ENCODE peak calls at places on chromosomes 13 and 19, in four cellular contexts. G is fibroblast of the conjunctiva, E is NT2/D1, O is transverse colon. B is an unnamed sample.

GRCh38 chr19:39146686-39147450 is 21.3 kb downstream of the PAK4 start:
- DNase-seq in G (no peak), O (no peak), E (no peak), B (no peak)

GRCh38 chr13:109918179-109918651 is 131.8 kb upstream of the IRS2 start:
- DNase-seq in G (no peak), E (no peak), O (no peak), B (no peak)

GRCh38 chr13:99287544-99287943 is 19.7 kb downstream of the GPR183 start:
- DNase-seq in O (no peak), E (no peak), G (no peak), B (no peak)

GRCh38 chr19:47239610-47240296 is 8.8 kb upstream of the BBC3 start:
- DNase-seq in O (peak; percentile 59), G (no peak), E (no peak), B (no peak)

GRCh38 chr19:48271531-48272151 is 1.8 kb downstream of the ZNF114 start:
- DNase-seq in E (peak; percentile 39), O (peak; percentile 27), G (no peak), B (no peak)

GRCh38 chr13:50893211-50893852 is 16.3 kb upstream of the RNASEH2B start:
- DNase-seq in G (no peak), O (no peak), E (no peak), B (no peak)

GRCh38 chr19:5767949-5768348 is 16.6 kb downstream of the PRR22 start:
- DNase-seq in G (no peak), O (no peak), E (no peak), B (no peak)

GRCh38 chr19:31070676-31071075 is 278.6 kb downstream of the TSHZ3 start:
- DNase-seq in G (no peak), O (no peak), E (no peak), B (no peak)

GRCh38 chr19:1266818-1267440 is 2.2 kb upstream of the CIRBP start:
- DNase-seq in G (no peak), O (peak; percentile 82), E (no peak), B (peak; percentile 74)

GRCh38 chr19:4730740-4731171 is 7.1 kb upstream of the DPP9 start:
- DNase-seq in G (no peak), E (no peak), O (peak; percentile 37), B (no peak)

GRCh38 chr19:56476671-56477428 is at the start of gene ZNF667:
- DNase-seq in G (no peak), E (no peak), O (no peak), B (no peak)

GRCh38 chr19:38720559-38721236 is 23.6 kb downstream of the CAPN12 start:
- DNase-seq in E (no peak), O (no peak), G (no peak), B (no peak)

GRCh38 chr19:55118401-55118991 is 1.1 kb upstream of the PPP1R12C start:
- DNase-seq in G (no peak), O (peak; percentile 35), E (peak; percentile 43), B (peak; percentile 45)

GRCh38 chr13:27792393-27793218 is at the start of gene GSX1:
- DNase-seq in E (peak; percentile 60), G (peak; percentile 17), O (peak; percentile 52), B (peak; percentile 75)

GRCh38 chr13:39835253-39835652 is 179.8 kb downstream of the COG6 start:
- DNase-seq in E (no peak), G (no peak), O (no peak), B (no peak)

GRCh38 chr19:42111811-42112210 is 20.4 kb downstream of the POU2F2 start:
- DNase-seq in G (no peak), O (no peak), E (no peak), B (no peak)